ENCODE peak calls at places on chromosomes 3 and 15, in seven cellular contexts. One of them, this sample, is unnamed.
A peak's percentile ranks its signal among the peaks of the same experiment; 100 is the strongest.

GRCh38 chr3:195696632-195697278 is 24.0 kb upstream of the MUC20 start:
- DNase-seq in ACHN: no peak
- DNase-seq in CD8-positive, alpha-beta memory T cell: no peak
- DNase-seq in AG08395: no peak
- DNase-seq in AG09319: no peak
- DNase-seq in mesothelial cell of epicardium: no peak
- DNase-seq in activated T-helper 1 cell treated with anti-CD3 and anti-CD28 coated beads, Interleukin-2, amount 50 U/mL, for 16 hours: no peak
- DNase-seq in this sample: no peak

GRCh38 chr15:31440754-31441298 is 114.2 kb downstream of the KLF13 start:
- DNase-seq in AG09319: no peak
- DNase-seq in activated T-helper 1 cell treated with anti-CD3 and anti-CD28 coated beads, Interleukin-2, amount 50 U/mL, for 16 hours: no peak
- DNase-seq in AG08395: peak; percentile 45
- DNase-seq in CD8-positive, alpha-beta memory T cell: peak; percentile 33
- DNase-seq in mesothelial cell of epicardium: no peak
- DNase-seq in ACHN: peak; percentile 30
- DNase-seq in this sample: no peak

GRCh38 chr15:44458429-44458828 is 31.0 kb downstream of the CTDSPL2 start:
- DNase-seq in AG09319: no peak
- DNase-seq in AG08395: no peak
- DNase-seq in mesothelial cell of epicardium: no peak
- DNase-seq in ACHN: no peak
- DNase-seq in CD8-positive, alpha-beta memory T cell: no peak
- DNase-seq in activated T-helper 1 cell treated with anti-CD3 and anti-CD28 coated beads, Interleukin-2, amount 50 U/mL, for 16 hours: no peak
- DNase-seq in this sample: no peak

GRCh38 chr3:170038434-170039110 is 777 bp downstream of the GPR160 start:
- DNase-seq in activated T-helper 1 cell treated with anti-CD3 and anti-CD28 coated beads, Interleukin-2, amount 50 U/mL, for 16 hours: no peak
- DNase-seq in ACHN: no peak
- DNase-seq in mesothelial cell of epicardium: peak; percentile 43
- DNase-seq in AG08395: no peak
- DNase-seq in CD8-positive, alpha-beta memory T cell: peak; percentile 1
- DNase-seq in AG09319: no peak
- DNase-seq in this sample: peak; percentile 36

GRCh38 chr3:161890147-161890625 is 393.6 kb downstream of the OTOL1 start:
- DNase-seq in activated T-helper 1 cell treated with anti-CD3 and anti-CD28 coated beads, Interleukin-2, amount 50 U/mL, for 16 hours: no peak
- DNase-seq in AG09319: peak; percentile 93
- DNase-seq in CD8-positive, alpha-beta memory T cell: no peak
- DNase-seq in mesothelial cell of epicardium: no peak
- DNase-seq in AG08395: peak; percentile 84
- DNase-seq in ACHN: peak; percentile 84
- DNase-seq in this sample: no peak

GRCh38 chr3:69869021-69869420 is 129.8 kb downstream of the MITF start:
- DNase-seq in CD8-positive, alpha-beta memory T cell: no peak
- DNase-seq in ACHN: no peak
- DNase-seq in mesothelial cell of epicardium: no peak
- DNase-seq in AG08395: no peak
- DNase-seq in AG09319: no peak
- DNase-seq in activated T-helper 1 cell treated with anti-CD3 and anti-CD28 coated beads, Interleukin-2, amount 50 U/mL, for 16 hours: no peak
- DNase-seq in this sample: no peak

GRCh38 chr15:78291698-78292097 is 7.7 kb downstream of the SKIC8 start:
- DNase-seq in AG08395: no peak
- DNase-seq in AG09319: no peak
- DNase-seq in mesothelial cell of epicardium: no peak
- DNase-seq in activated T-helper 1 cell treated with anti-CD3 and anti-CD28 coated beads, Interleukin-2, amount 50 U/mL, for 16 hours: no peak
- DNase-seq in ACHN: no peak
- DNase-seq in CD8-positive, alpha-beta memory T cell: no peak
- DNase-seq in this sample: no peak

GRCh38 chr3:185585523-185585861 is 603 bp upstream of the SENP2 start:
- DNase-seq in mesothelial cell of epicardium: no peak
- DNase-seq in CD8-positive, alpha-beta memory T cell: no peak
- DNase-seq in ACHN: no peak
- DNase-seq in AG08395: no peak
- DNase-seq in activated T-helper 1 cell treated with anti-CD3 and anti-CD28 coated beads, Interleukin-2, amount 50 U/mL, for 16 hours: no peak
- DNase-seq in AG09319: no peak
- DNase-seq in this sample: no peak

GRCh38 chr3:13642597-13642996 is 93.7 kb downstream of the FBLN2 start:
- DNase-seq in CD8-positive, alpha-beta memory T cell: no peak
- DNase-seq in activated T-helper 1 cell treated with anti-CD3 and anti-CD28 coated beads, Interleukin-2, amount 50 U/mL, for 16 hours: no peak
- DNase-seq in mesothelial cell of epicardium: no peak
- DNase-seq in AG08395: no peak
- DNase-seq in AG09319: no peak
- DNase-seq in ACHN: no peak
- DNase-seq in this sample: no peak

GRCh38 chr15:56098230-56098899 is 105.0 kb upstream of the NEDD4 start:
- DNase-seq in AG08395: no peak
- DNase-seq in mesothelial cell of epicardium: no peak
- DNase-seq in CD8-positive, alpha-beta memory T cell: no peak
- DNase-seq in activated T-helper 1 cell treated with anti-CD3 and anti-CD28 coated beads, Interleukin-2, amount 50 U/mL, for 16 hours: no peak
- DNase-seq in ACHN: no peak
- DNase-seq in AG09319: no peak
- DNase-seq in this sample: no peak

GRCh38 chr3:42752961-42753360 is 20.1 kb downstream of the CCDC13 start:
- DNase-seq in ACHN: no peak
- DNase-seq in activated T-helper 1 cell treated with anti-CD3 and anti-CD28 coated beads, Interleukin-2, amount 50 U/mL, for 16 hours: no peak
- DNase-seq in AG09319: no peak
- DNase-seq in CD8-positive, alpha-beta memory T cell: no peak
- DNase-seq in mesothelial cell of epicardium: peak; percentile 9
- DNase-seq in AG08395: no peak
- DNase-seq in this sample: no peak

GRCh38 chr3:23889401-23889800 is 27.4 kb downstream of the NKIRAS1 start:
- DNase-seq in AG09319: no peak
- DNase-seq in CD8-positive, alpha-beta memory T cell: no peak
- DNase-seq in AG08395: no peak
- DNase-seq in activated T-helper 1 cell treated with anti-CD3 and anti-CD28 coated beads, Interleukin-2, amount 50 U/mL, for 16 hours: no peak
- DNase-seq in ACHN: no peak
- DNase-seq in mesothelial cell of epicardium: no peak
- DNase-seq in this sample: no peak